ENCODE peak calls at places on chromosomes 7 and 10, in ten cellular contexts. G is adrenal gland, Q is uterus, H is HepG2, B is K562, J is gastrocnemius medialis, K is endothelial cell of umbilical vein, A is thyroid gland, U is heart left ventricle, O is IMR-90. Y is an unnamed sample.

GRCh38 chr7:73437699-73438416 is 4.3 kb downstream of the FZD9 start:
- DNase-seq in G (no peak), Q (no peak), H (no peak), B (no peak), J (no peak), K (no peak), A (no peak), U (no peak), O (no peak), Y (no peak)

GRCh38 chr10:119644215-119644826 is 6.9 kb upstream of the BAG3 start:
- DNase-seq in G (peak; percentile 56), Q (no peak), H (peak; percentile 27), B (no peak), J (no peak), K (no peak), A (no peak), U (no peak), O (no peak), Y (no peak)

GRCh38 chr10:108050626-108051025 is 886.1 kb upstream of the SORCS1 start:
- DNase-seq in G (no peak), Q (no peak), H (no peak), B (no peak), J (no peak), K (no peak), A (no peak), U (no peak), O (no peak), Y (no peak)

GRCh38 chr10:22713853-22714523 is 390 bp downstream of the PIP4K2A start:
- DNase-seq in G (peak; percentile 42), Q (no peak), H (no peak), B (no peak), J (no peak), K (peak; percentile 29), A (peak; percentile 30), U (peak; percentile 38), O (peak; percentile 13), Y (peak; percentile 21)

GRCh38 chr10:97096327-97097153 is 89.2 kb downstream of the SLIT1 start:
- DNase-seq in G (no peak), Q (peak; percentile 43), H (no peak), B (no peak), J (no peak), K (no peak), A (peak; percentile 17), U (peak; percentile 90), O (no peak), Y (no peak)

GRCh38 chr7:148830897-148831692 is 53.0 kb downstream of the EZH2 start:
- DNase-seq in G (no peak), Q (no peak), H (no peak), B (no peak), J (no peak), K (no peak), A (no peak), U (no peak), O (no peak), Y (no peak)

GRCh38 chr7:119010635-119011034 is 786.1 kb downstream of the ANKRD7 start:
- DNase-seq in G (no peak), Q (no peak), H (no peak), B (no peak), J (no peak), K (no peak), A (no peak), U (no peak), O (no peak), Y (no peak)

GRCh38 chr7:29976673-29977072 is 12.9 kb downstream of the SCRN1 start:
- DNase-seq in G (peak; percentile 45), Q (no peak), H (no peak), B (no peak), J (no peak), K (no peak), A (no peak), U (no peak), O (peak; percentile 41), Y (no peak)

GRCh38 chr7:20217193-20217948 is at the start of gene MACC1:
- DNase-seq in G (no peak), Q (no peak), H (no peak), B (peak; percentile 60), J (no peak), K (no peak), A (peak; percentile 72), U (no peak), O (no peak), Y (peak; percentile 82)

GRCh38 chr10:60413306-60414012 is 23.8 kb upstream of the ANK3 start:
- DNase-seq in G (no peak), Q (no peak), H (no peak), B (no peak), J (no peak), K (no peak), A (no peak), U (no peak), O (no peak), Y (no peak)

GRCh38 chr10:63829573-63830149 is 308.5 kb downstream of the REEP3 start:
- DNase-seq in G (no peak), Q (no peak), H (no peak), B (no peak), J (no peak), K (no peak), A (no peak), U (no peak), O (no peak), Y (no peak)

GRCh38 chr10:3426190-3426845 is 253.7 kb upstream of the PITRM1 start:
- DNase-seq in G (no peak), Q (no peak), H (peak; percentile 2), B (no peak), J (no peak), K (peak; percentile 96), A (peak; percentile 38), U (no peak), O (peak; percentile 82), Y (no peak)

GRCh38 chr10:63027533-63027932 is 105.6 kb upstream of the NRBF2 start:
- DNase-seq in G (no peak), Q (no peak), H (no peak), B (no peak), J (no peak), K (no peak), A (peak; percentile 16), U (no peak), O (no peak), Y (no peak)

GRCh38 chr10:30055094-30055701 is 4.2 kb downstream of the JCAD start:
- DNase-seq in G (no peak), Q (no peak), H (no peak), B (no peak), J (no peak), K (peak; percentile 79), A (no peak), U (no peak), O (peak; percentile 67), Y (no peak)

GRCh38 chr7:131094685-131095084 is 233.0 kb upstream of the MKLN1 start:
- DNase-seq in G (no peak), Q (no peak), H (no peak), B (no peak), J (no peak), K (no peak), A (no peak), U (no peak), O (no peak), Y (no peak)

DNA sequence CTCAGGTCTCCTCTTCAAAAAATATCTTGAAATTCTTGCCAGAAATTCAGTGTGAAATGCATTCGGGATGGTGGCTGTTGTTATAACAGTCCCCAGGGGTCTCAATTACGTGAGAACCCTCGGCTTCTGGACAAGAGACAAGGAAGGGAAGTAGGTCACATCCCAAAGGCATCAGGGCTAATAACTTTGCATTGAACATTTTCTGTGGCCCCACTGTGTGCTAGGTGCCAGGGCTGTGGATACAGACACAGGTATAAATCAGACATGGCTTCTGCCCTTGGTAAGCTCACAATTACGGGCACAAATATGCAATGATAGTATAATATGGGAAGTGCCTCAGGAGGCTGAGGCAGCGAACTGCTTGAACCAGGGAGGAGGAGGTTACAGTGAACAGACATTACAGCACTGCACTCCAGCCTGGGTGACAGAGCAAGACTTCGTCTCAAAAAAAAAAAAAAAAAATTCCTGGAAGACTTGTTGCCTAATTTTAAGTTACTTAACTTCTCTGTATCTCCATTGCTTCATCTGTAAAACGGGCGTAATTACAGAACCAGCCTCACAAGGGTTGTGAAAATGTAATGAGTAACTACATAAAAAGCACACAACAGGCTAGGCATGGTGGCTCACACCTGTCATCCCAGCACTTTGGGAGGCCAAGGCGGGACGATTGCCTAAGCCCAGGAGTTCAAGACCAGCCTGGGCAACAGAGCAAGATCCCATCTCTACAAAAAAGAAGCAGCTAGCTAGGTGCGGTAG is 2.5 kb upstream of the RHBDD2 start:
- DNase-seq in G (no peak), Q (no peak), H (no peak), B (no peak), J (no peak), K (no peak), A (no peak), U (no peak), O (no peak), Y (no peak)
- H3K4me3 ChIP-seq in G (no peak overlapping the region), Q (no peak overlapping the region), H (no peak overlapping the region), B (no peak overlapping the region), J (no peak overlapping the region), K (no peak overlapping the region), A (no peak overlapping the region), U (no peak overlapping the region), O (no peak overlapping the region), Y (no peak overlapping the region)

GRCh38 chr7:47482013-47482761 is 99.7 kb downstream of the TNS3 start:
- DNase-seq in G (peak; percentile 78), Q (peak; percentile 50), H (no peak), B (peak; percentile 56), J (peak; percentile 66), K (peak; percentile 83), A (no peak), U (peak; percentile 67), O (peak; percentile 98), Y (peak; percentile 74)
- H3K4me1 ChIP-seq in G (peaks cover 76% of the 10 kb centered on the region), Q (no peaks in the 10 kb centered on the region), H (peaks cover 88% of the 10 kb centered on the region), B (peaks cover 8% of the 10 kb centered on the region), J (peaks cover 32% of the 10 kb centered on the region), K (peaks cover 16% of the 10 kb centered on the region), A (peaks cover 22% of the 10 kb centered on the region), U (peaks cover 21% of the 10 kb centered on the region), O (peaks cover 55% of the 10 kb centered on the region), Y (peaks cover 98% of the 10 kb centered on the region)

GRCh38 chr10:74826142-74827044 is at the start of gene KAT6B:
- DNase-seq in G (peak; percentile 100), Q (peak; percentile 100), H (peak; percentile 100), B (peak; percentile 99), J (peak; percentile 100), K (peak; percentile 100), A (peak; percentile 100), U (peak; percentile 100), O (peak; percentile 100), Y (peak; percentile 100)
- TF ChIP-seq POLR2A in G (peak; percentile 90), Q (peak; percentile 56), H (peak; percentile 78), B (peak; percentile 87), J (peak; percentile 22), K (peak; percentile 57), A (peak; percentile 82), U (no peak), O (peak; percentile 79), Y (peak; percentile 37)

DNA sequence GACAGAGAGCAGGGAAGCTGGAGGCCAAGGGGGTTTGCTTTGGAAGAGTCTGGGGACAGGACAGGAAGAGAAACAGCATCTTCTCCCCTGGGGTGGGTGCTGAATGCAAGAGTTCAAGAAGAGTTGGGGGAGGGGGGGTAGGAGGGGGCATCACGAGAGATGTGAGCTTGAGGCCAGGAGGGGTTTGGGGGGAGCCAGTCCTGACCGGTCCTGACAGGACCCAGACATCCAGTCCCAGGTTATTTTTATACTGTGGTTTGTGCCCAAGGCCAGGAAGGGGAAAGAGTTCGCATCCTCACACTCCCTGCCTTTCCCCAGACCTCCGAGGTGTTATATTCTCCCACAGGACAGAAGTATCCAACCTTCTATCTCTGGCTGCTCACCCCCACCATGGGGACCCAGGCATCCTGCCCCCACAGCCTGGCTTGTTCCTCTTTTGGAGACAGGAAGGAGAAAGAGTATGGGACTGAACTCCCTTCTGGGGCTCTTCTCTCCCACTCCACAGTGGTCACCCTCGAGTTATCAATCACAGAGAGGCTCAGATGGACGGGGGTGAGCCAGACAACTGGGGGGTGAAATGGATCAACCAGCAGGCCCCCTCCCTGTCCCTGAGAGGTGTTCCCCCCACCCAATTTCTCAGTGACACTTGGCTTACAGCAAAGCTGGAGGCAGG is 2.8 kb downstream of the TSC22D4 start:
- DNase-seq in G (no peak), Q (no peak), H (no peak), B (no peak), J (no peak), K (no peak), A (no peak), U (peak; percentile 58), O (no peak), Y (no peak)
- H3K4me3 ChIP-seq in G (no peak overlapping the region), Q (peak overlapping the region; percentile 78), H (no peak overlapping the region), B (peak overlapping the region; percentile 86), J (no peak overlapping the region), K (no peak overlapping the region), A (no peak overlapping the region), U (peak overlapping the region; percentile 98), O (peak overlapping the region; percentile 91), Y (no peak overlapping the region)

Y was measured in body of pancreas.